ENCODE peak calls at places on chromosomes 4 and X, in six cellular contexts. One of them, this sample, is unnamed.

GRCh38 chr4:169663894-169664293 is 43.5 kb downstream of the CLCN3 start:
- DNase-seq in uterus: no peak
- DNase-seq in esophagus squamous epithelium: no peak
- DNase-seq in prostate gland: no peak
- DNase-seq in ovary: no peak
- DNase-seq in suprapubic skin: no peak
- DNase-seq in this sample: no peak

GRCh38 chr4:68434836-68435235 is 12.4 kb upstream of the TMPRSS11E start:
- DNase-seq in uterus: no peak
- DNase-seq in esophagus squamous epithelium: no peak
- DNase-seq in prostate gland: no peak
- DNase-seq in ovary: no peak
- DNase-seq in suprapubic skin: no peak
- DNase-seq in this sample: no peak

GRCh38 chr4:62470421-62470983 is 1270.4 kb downstream of the ADGRL3 start:
- DNase-seq in uterus: no peak
- DNase-seq in esophagus squamous epithelium: no peak
- DNase-seq in prostate gland: no peak
- DNase-seq in ovary: no peak
- DNase-seq in suprapubic skin: no peak
- DNase-seq in this sample: no peak

GRCh38 chr4:20418865-20419451 is 167.3 kb downstream of the SLIT2 start:
- DNase-seq in uterus: no peak
- DNase-seq in esophagus squamous epithelium: no peak
- DNase-seq in prostate gland: peak; percentile 7
- DNase-seq in ovary: no peak
- DNase-seq in suprapubic skin: no peak
- DNase-seq in this sample: no peak

GRCh38 chr4:7103599-7104365 is 35.9 kb upstream of the GRPEL1 start:
- DNase-seq in uterus: peak; percentile 80
- DNase-seq in esophagus squamous epithelium: no peak
- DNase-seq in prostate gland: no peak
- DNase-seq in ovary: peak; percentile 66
- DNase-seq in suprapubic skin: peak; percentile 86
- DNase-seq in this sample: no peak

GRCh38 chr4:122882830-122883229 is 39.6 kb downstream of the NUDT6 start:
- DNase-seq in uterus: no peak
- DNase-seq in esophagus squamous epithelium: no peak
- DNase-seq in prostate gland: no peak
- DNase-seq in ovary: no peak
- DNase-seq in suprapubic skin: no peak
- DNase-seq in this sample: no peak

GRCh38 chr4:7824218-7824617 is 115.4 kb downstream of the AFAP1 start:
- DNase-seq in uterus: no peak
- DNase-seq in esophagus squamous epithelium: no peak
- DNase-seq in prostate gland: no peak
- DNase-seq in ovary: no peak
- DNase-seq in suprapubic skin: no peak
- DNase-seq in this sample: no peak

GRCh38 chrX:110414273-110414672 is 55.6 kb downstream of the RTL9 start:
- DNase-seq in uterus: no peak
- DNase-seq in esophagus squamous epithelium: no peak
- DNase-seq in prostate gland: no peak
- DNase-seq in ovary: no peak
- DNase-seq in suprapubic skin: no peak
- DNase-seq in this sample: no peak

GRCh38 chr4:101221294-101221693 is 126.0 kb downstream of the PPP3CA start:
- DNase-seq in uterus: no peak
- DNase-seq in esophagus squamous epithelium: no peak
- DNase-seq in prostate gland: no peak
- DNase-seq in ovary: no peak
- DNase-seq in suprapubic skin: no peak
- DNase-seq in this sample: no peak

GRCh38 chr4:16532240-16532990 is 306.1 kb upstream of the TAPT1 start:
- DNase-seq in uterus: peak; percentile 48
- DNase-seq in esophagus squamous epithelium: no peak
- DNase-seq in prostate gland: no peak
- DNase-seq in ovary: peak; percentile 15
- DNase-seq in suprapubic skin: no peak
- DNase-seq in this sample: no peak

GRCh38 chr4:95238554-95238953 is 310.2 kb downstream of the UNC5C start:
- DNase-seq in uterus: no peak
- DNase-seq in esophagus squamous epithelium: no peak
- DNase-seq in prostate gland: no peak
- DNase-seq in ovary: no peak
- DNase-seq in suprapubic skin: no peak
- DNase-seq in this sample: no peak

GRCh38 chr4:184534511-184535391 is 60.4 kb upstream of the IRF2 start:
- DNase-seq in uterus: no peak
- DNase-seq in esophagus squamous epithelium: no peak
- DNase-seq in prostate gland: no peak
- DNase-seq in ovary: no peak
- DNase-seq in suprapubic skin: no peak
- DNase-seq in this sample: no peak

GRCh38 chr4:2364654-2365053 is 53.8 kb downstream of the ZFYVE28 start:
- DNase-seq in uterus: peak; percentile 61
- DNase-seq in esophagus squamous epithelium: no peak
- DNase-seq in prostate gland: no peak
- DNase-seq in ovary: peak; percentile 63
- DNase-seq in suprapubic skin: peak; percentile 68
- DNase-seq in this sample: peak; percentile 49

GRCh38 chr4:107689912-107690587 is 30.0 kb downstream of the PAPSS1 start:
- DNase-seq in uterus: no peak
- DNase-seq in esophagus squamous epithelium: no peak
- DNase-seq in prostate gland: no peak
- DNase-seq in ovary: no peak
- DNase-seq in suprapubic skin: no peak
- DNase-seq in this sample: no peak

GRCh38 chrX:19807414-19807813 is 80.0 kb downstream of the SH3KBP1 start:
- DNase-seq in uterus: no peak
- DNase-seq in esophagus squamous epithelium: no peak
- DNase-seq in prostate gland: no peak
- DNase-seq in ovary: no peak
- DNase-seq in suprapubic skin: no peak
- DNase-seq in this sample: no peak

GRCh38 chr4:26267087-26267486 is 53.7 kb upstream of the RBPJ start:
- DNase-seq in uterus: peak; percentile 80
- DNase-seq in esophagus squamous epithelium: no peak
- DNase-seq in prostate gland: peak; percentile 41
- DNase-seq in ovary: peak; percentile 39
- DNase-seq in suprapubic skin: peak; percentile 80
- DNase-seq in this sample: peak; percentile 78

GRCh38 chr4:149166886-149167285 is 648.8 kb downstream of the IQCM start:
- DNase-seq in uterus: no peak
- DNase-seq in esophagus squamous epithelium: no peak
- DNase-seq in prostate gland: no peak
- DNase-seq in ovary: no peak
- DNase-seq in suprapubic skin: no peak
- DNase-seq in this sample: no peak

GRCh38 chr4:86338989-86339388 is 20.9 kb downstream of the MAPK10 start:
- DNase-seq in uterus: peak; percentile 32
- DNase-seq in esophagus squamous epithelium: no peak
- DNase-seq in prostate gland: no peak
- DNase-seq in ovary: peak; percentile 19
- DNase-seq in suprapubic skin: no peak
- DNase-seq in this sample: no peak

GRCh38 chr4:117422272-117422671 is 336.9 kb upstream of the TRAM1L1 start:
- DNase-seq in uterus: no peak
- DNase-seq in esophagus squamous epithelium: no peak
- DNase-seq in prostate gland: no peak
- DNase-seq in ovary: no peak
- DNase-seq in suprapubic skin: no peak
- DNase-seq in this sample: no peak

GRCh38 chrX:104806346-104806745 is 240.3 kb downstream of the IL1RAPL2 start:
- DNase-seq in uterus: no peak
- DNase-seq in esophagus squamous epithelium: no peak
- DNase-seq in prostate gland: no peak
- DNase-seq in ovary: no peak
- DNase-seq in suprapubic skin: no peak
- DNase-seq in this sample: no peak

GRCh38 chrX:12153741-12154140 is 15.5 kb downstream of the FRMPD4 start:
- DNase-seq in uterus: no peak
- DNase-seq in esophagus squamous epithelium: no peak
- DNase-seq in prostate gland: no peak
- DNase-seq in ovary: no peak
- DNase-seq in suprapubic skin: no peak
- DNase-seq in this sample: no peak

GRCh38 chrX:120358687-120359086 is 3.2 kb upstream of the ATP1B4 start:
- DNase-seq in uterus: no peak
- DNase-seq in esophagus squamous epithelium: no peak
- DNase-seq in prostate gland: no peak
- DNase-seq in ovary: no peak
- DNase-seq in suprapubic skin: no peak
- DNase-seq in this sample: no peak

GRCh38 chrX:48022100-48022499 is 15.3 kb downstream of the SPACA5 start:
- DNase-seq in uterus: no peak
- DNase-seq in esophagus squamous epithelium: no peak
- DNase-seq in prostate gland: no peak
- DNase-seq in ovary: no peak
- DNase-seq in suprapubic skin: no peak
- DNase-seq in this sample: no peak

GRCh38 chrX:137164329-137164728 is 130.5 kb upstream of the GPR101 start:
- DNase-seq in uterus: no peak
- DNase-seq in esophagus squamous epithelium: no peak
- DNase-seq in prostate gland: no peak
- DNase-seq in ovary: no peak
- DNase-seq in suprapubic skin: no peak
- DNase-seq in this sample: no peak

GRCh38 chr4:149715822-149716585 is 99.6 kb downstream of the IQCM start:
- DNase-seq in uterus: no peak
- DNase-seq in esophagus squamous epithelium: no peak
- DNase-seq in prostate gland: no peak
- DNase-seq in ovary: no peak
- DNase-seq in suprapubic skin: peak; percentile 36
- DNase-seq in this sample: no peak

GRCh38 chr4:105196523-105197145 is 50.0 kb downstream of the TET2 start:
- DNase-seq in uterus: no peak
- DNase-seq in esophagus squamous epithelium: no peak
- DNase-seq in prostate gland: no peak
- DNase-seq in ovary: no peak
- DNase-seq in suprapubic skin: no peak
- DNase-seq in this sample: peak; percentile 20
- TF ChIP-seq CTCF in uterus: no peak
- TF ChIP-seq CTCF in esophagus squamous epithelium: no peak
- TF ChIP-seq CTCF in prostate gland: peak; percentile 13
- TF ChIP-seq CTCF in ovary: no peak
- TF ChIP-seq CTCF in suprapubic skin: no peak
- TF ChIP-seq CTCF in this sample: peak; percentile 17

DNA sequence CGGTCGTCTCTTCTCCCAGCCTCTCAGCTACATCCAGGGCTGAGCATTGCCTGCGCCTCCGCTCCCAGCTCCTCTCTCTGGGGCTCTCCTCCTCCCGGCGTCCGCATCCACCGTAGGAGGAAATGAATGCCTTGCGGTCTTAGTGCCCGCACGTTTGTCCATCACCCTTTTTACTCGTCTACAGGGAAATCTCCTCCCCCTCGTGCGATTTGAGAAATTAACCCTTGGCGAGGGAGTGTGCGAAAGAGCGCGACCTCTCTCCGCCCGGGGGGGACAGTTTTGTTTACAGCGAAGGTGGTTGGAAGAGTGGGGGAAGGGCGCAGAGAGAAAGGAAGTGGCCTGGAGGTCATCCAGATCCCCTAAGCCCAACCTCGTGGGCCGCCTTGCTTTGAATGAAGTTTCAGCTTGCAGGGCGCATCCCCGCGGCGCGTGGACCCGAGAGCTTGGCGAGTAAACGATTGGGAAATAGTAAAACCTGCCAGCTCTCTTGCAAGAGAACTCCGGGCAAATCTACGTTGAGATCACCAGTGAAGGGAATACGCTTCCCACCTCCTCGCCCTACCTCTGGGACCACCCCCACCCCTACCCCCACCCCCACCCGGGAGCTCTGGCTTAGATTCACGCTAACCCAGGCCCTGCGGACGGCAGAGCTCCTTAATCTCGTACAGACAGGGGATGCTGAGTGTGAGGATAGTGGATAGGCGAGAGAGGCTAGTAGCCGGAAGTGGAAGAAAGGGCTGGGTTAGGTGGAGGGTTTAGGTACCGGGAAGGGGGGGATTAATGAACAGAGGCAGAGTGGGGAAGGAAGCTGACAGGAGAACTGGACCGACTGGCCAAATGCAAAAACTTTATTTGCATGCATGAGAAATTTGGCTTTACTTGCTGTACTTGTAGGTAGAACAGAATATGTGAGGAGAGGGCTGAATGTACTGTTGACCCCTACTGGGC is at the start of gene ELOVL6:
- DNase-seq in uterus: peak; percentile 66
- DNase-seq in esophagus squamous epithelium: no peak
- DNase-seq in prostate gland: peak; percentile 28
- DNase-seq in ovary: peak; percentile 55
- DNase-seq in suprapubic skin: peak; percentile 80
- DNase-seq in this sample: peak; percentile 67
- TF ChIP-seq POLR2A in uterus: no peak
- TF ChIP-seq POLR2A in esophagus squamous epithelium: peak; percentile 19
- TF ChIP-seq POLR2A in prostate gland: no peak
- TF ChIP-seq POLR2A in ovary: no peak
- TF ChIP-seq POLR2A in suprapubic skin: no peak
- TF ChIP-seq POLR2A in this sample: no peak

DNA sequence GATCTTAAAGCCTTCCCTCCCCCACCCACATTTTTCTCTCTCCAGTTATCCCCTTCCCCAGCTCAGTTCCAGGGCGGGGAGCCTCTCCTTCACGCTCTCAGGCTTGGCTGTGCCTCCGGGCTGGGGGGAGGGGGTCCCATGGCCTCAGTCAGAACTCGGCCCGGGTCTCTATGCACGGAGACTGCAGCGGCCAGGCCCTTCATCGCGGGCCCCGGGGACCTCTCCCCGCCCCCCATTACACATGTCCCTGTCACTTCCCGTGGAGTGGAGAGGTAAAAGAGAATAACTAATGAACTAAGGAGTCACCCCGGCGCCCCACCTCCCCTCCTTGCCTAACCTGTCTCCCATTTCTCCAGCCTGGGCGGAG is 838 bp upstream of the PRICKLE3 start:
- DNase-seq in uterus: no peak
- DNase-seq in esophagus squamous epithelium: no peak
- DNase-seq in prostate gland: no peak
- DNase-seq in ovary: no peak
- DNase-seq in suprapubic skin: no peak
- DNase-seq in this sample: no peak
- H3K27ac ChIP-seq in uterus: peak overlapping the region; percentile 74
- H3K27ac ChIP-seq in esophagus squamous epithelium: peak overlapping the region; percentile 90
- H3K27ac ChIP-seq in prostate gland: peak overlapping the region; percentile 80
- H3K27ac ChIP-seq in ovary: peak overlapping the region; percentile 81
- H3K27ac ChIP-seq in suprapubic skin: peak overlapping the region; percentile 87
- H3K27ac ChIP-seq in this sample: peak overlapping the region; percentile 80

GRCh38 chrX:39896951-39897740 is 200.6 kb downstream of the BCOR start:
- DNase-seq in uterus: peak; percentile 28
- DNase-seq in esophagus squamous epithelium: no peak
- DNase-seq in prostate gland: peak; percentile 48
- DNase-seq in ovary: peak; percentile 48
- DNase-seq in suprapubic skin: no peak
- DNase-seq in this sample: peak; percentile 18
- TF ChIP-seq CTCF in uterus: no peak
- TF ChIP-seq CTCF in esophagus squamous epithelium: no peak
- TF ChIP-seq CTCF in prostate gland: no peak
- TF ChIP-seq CTCF in ovary: no peak
- TF ChIP-seq CTCF in suprapubic skin: no peak
- TF ChIP-seq CTCF in this sample: no peak

This sample was measured in testis.